ENCODE peak calls at places on chromosomes 3 and 15, in ten cellular contexts. M, U, G, B, J, E, X, V, K and F are unnamed samples.

GRCh38 chr3:82474140-82474539 is 712.7 kb upstream of the GBE1 start:
- DNase-seq in G (no peak), X (no peak), V (no peak), E (no peak), U (no peak), M (no peak), K (no peak), J (no peak), B (no peak), F (no peak)

GRCh38 chr15:62254137-62254934 is 89.3 kb upstream of the C2CD4B start:
- DNase-seq in G (peak; percentile 49), V (peak; percentile 22), M (peak; percentile 43), B (peak; percentile 40), U (peak; percentile 75), X (peak; percentile 77), J (peak; percentile 48), K (peak; percentile 76), E (peak; percentile 21), F (peak; percentile 8)

GRCh38 chr3:42658771-42659390 is 5.4 kb downstream of the ZBTB47 start:
- DNase-seq in B (no peak), M (no peak), J (no peak), U (no peak), E (no peak), K (no peak), G (no peak), X (no peak), V (no peak), F (no peak)

GRCh38 chr3:136740351-136740957 is 11.7 kb downstream of the STAG1 start:
- DNase-seq in V (no peak), M (no peak), J (no peak), G (no peak), U (no peak), X (no peak), E (no peak), K (no peak), B (no peak), F (no peak)

GRCh38 chr3:15523660-15524417 is 2.3 kb upstream of the COLQ start:
- DNase-seq in B (no peak), E (no peak), G (no peak), K (no peak), V (no peak), M (peak; percentile 26), U (no peak), J (no peak), X (no peak), F (peak; percentile 14)

GRCh38 chr15:92316586-92317295 is 76.9 kb upstream of the ST8SIA2 start:
- DNase-seq in X (no peak), B (no peak), J (no peak), V (no peak), M (no peak), U (no peak), G (no peak), E (no peak), K (no peak), F (no peak)

GRCh38 chr15:48675436-48675835 is 29.9 kb upstream of the FBN1 start:
- DNase-seq in V (no peak), X (no peak), E (no peak), M (peak; percentile 46), B (no peak), K (peak; percentile 84), J (no peak), U (no peak), G (no peak), F (no peak)

GRCh38 chr15:75130597-75131268 is 70.9 kb upstream of the C15orf39 start:
- DNase-seq in B (no peak), M (no peak), K (no peak), G (no peak), X (no peak), E (no peak), U (peak; percentile 24), J (no peak), V (no peak), F (no peak)

GRCh38 chr15:87873501-87873900 is 383.0 kb downstream of the NTRK3 start:
- DNase-seq in G (no peak), U (no peak), B (no peak), J (no peak), K (peak; percentile 26), X (no peak), E (no peak), V (no peak), M (peak; percentile 33), F (no peak)

GRCh38 chr3:73516656-73517055 is 108.1 kb downstream of the PDZRN3 start:
- DNase-seq in G (no peak), M (peak; percentile 88), X (no peak), U (peak; percentile 70), K (no peak), V (no peak), J (peak; percentile 77), E (no peak), B (no peak), F (no peak)

GRCh38 chr15:28099555-28100140 is 533 bp upstream of the OCA2 start:
- DNase-seq in M (no peak), K (no peak), J (no peak), E (no peak), B (no peak), V (no peak), U (no peak), X (no peak), G (no peak), F (no peak)
- H3K4me3 ChIP-seq in M (no peak overlapping the region), K (no peak overlapping the region), J (no peak overlapping the region), E (peak overlapping the region; percentile 7), B (no peak overlapping the region), V (no peak overlapping the region), U (peak overlapping the region; percentile 11), X (peak overlapping the region; percentile 50), G (no peak overlapping the region), F (peak overlapping the region; percentile 39)

GRCh38 chr15:56871867-56872266 is 46.6 kb upstream of the TCF12 start:
- DNase-seq in M (peak; percentile 23), X (no peak), E (no peak), U (no peak), B (no peak), K (peak; percentile 2), G (no peak), J (no peak), V (peak; percentile 89), F (no peak)

GRCh38 chr15:56866798-56867197 is 51.6 kb upstream of the TCF12 start:
- DNase-seq in M (peak; percentile 26), U (no peak), E (no peak), V (peak; percentile 80), K (peak; percentile 10), B (no peak), X (no peak), J (no peak), G (no peak), F (no peak)

GRCh38 chr15:56868251-56868650 is 50.2 kb upstream of the TCF12 start:
- DNase-seq in G (no peak), U (no peak), K (no peak), J (no peak), E (no peak), M (no peak), X (no peak), V (no peak), B (no peak), F (no peak)

GRCh38 chr15:56871180-56871579 is 47.3 kb upstream of the TCF12 start:
- DNase-seq in K (peak; percentile 82), M (peak; percentile 86), E (peak; percentile 81), B (no peak), J (no peak), X (no peak), U (no peak), G (peak; percentile 12), V (peak; percentile 88), F (peak; percentile 74)

DNA sequence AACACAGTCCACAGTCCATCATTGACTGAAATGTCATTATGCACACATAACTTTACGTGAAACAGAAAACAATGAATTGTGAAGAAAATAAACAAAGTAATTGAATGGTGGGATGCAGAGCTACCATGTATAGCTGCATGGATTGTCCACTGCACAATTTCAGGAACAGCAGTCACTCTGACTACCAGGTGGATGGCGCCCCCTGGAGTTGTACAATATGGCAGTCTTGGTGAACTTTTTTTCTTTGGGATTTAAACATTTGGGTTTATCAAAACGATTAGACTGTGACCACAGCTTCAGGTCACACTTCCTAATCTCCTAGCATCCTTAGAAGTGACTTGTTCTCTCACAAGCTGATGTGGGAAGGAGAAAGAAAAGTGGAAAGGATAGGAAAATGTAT is 48.9 kb upstream of the TCF12 start:
- DNase-seq in G (peak; percentile 33), B (peak; percentile 37), J (no peak), U (peak; percentile 57), M (no peak), X (peak; percentile 64), E (no peak), V (no peak), K (peak; percentile 47), F (no peak)
- TF ChIP-seq CTCF in G (peak; percentile 75), B (peak; percentile 57), J (peak; percentile 18), U (peak; percentile 57), M (peak; percentile 52), X (peak; percentile 71), E (peak; percentile 55), V (peak; percentile 46), K (peak; percentile 40), F (peak; percentile 41)

GRCh38 chr15:95930659-95931375 is 399.7 kb upstream of the NR2F2 start:
- DNase-seq in J (peak; percentile 63), X (no peak), U (no peak), M (no peak), G (no peak), E (no peak), V (no peak), K (no peak), B (no peak), F (no peak)
- H3K4me3 ChIP-seq in J (no peak overlapping the region), X (no peak overlapping the region), U (no peak overlapping the region), M (no peak overlapping the region), G (no peak overlapping the region), E (no peak overlapping the region), V (no peak overlapping the region), K (no peak overlapping the region), B (no peak overlapping the region), F (no peak overlapping the region)

DNA sequence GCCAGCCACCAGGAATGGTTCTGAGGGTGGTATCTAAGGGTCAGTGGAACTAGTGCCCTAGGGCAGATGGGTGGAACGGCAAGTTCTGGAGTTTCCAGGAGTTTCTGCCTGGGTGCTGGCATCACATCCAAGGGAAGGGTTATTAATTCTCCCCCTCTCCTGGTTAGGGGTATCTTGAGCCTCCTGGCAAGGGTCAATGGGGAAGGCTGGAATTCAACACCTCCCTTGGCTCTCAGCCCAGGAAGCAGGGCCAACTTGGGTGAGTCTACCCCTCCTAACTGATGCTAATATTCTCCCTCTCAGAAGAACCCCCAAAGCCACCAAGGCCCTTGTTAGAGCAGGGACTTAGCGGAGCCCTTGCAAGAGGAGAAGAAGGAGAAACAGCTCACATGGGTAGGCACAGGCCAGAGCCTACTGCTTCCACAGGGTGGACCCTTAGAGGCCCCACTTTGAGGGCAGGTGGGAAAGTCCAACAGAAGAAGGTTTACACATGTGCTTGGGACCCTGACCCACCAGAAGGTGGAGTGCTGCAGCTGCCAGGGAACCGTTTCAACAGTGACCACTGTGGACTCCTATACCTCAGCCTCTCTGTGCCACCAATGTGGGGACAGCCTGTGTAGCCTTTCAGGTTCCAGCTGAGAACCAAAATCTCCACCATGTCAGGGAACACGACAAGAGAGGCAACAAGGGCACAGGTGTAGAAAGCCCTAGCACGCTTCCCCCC is 3.3 kb downstream of the TMEM115 start:
- DNase-seq in G (no peak), K (no peak), B (no peak), M (no peak), V (no peak), E (no peak), X (no peak), U (no peak), J (no peak), F (no peak)
- TF ChIP-seq CTCF in G (no peak), K (no peak), B (no peak), M (no peak), V (no peak), E (no peak), X (no peak), U (no peak), J (no peak), F (peak; percentile 21)

GRCh38 chr15:89419370-89419984 is 76.9 kb downstream of the RHCG start:
- DNase-seq in B (peak; percentile 27), G (no peak), V (peak; percentile 8), U (no peak), K (peak; percentile 44), M (peak; percentile 27), X (peak; percentile 61), J (peak; percentile 66), E (no peak), F (no peak)
- H3K4me3 ChIP-seq in B (no peak overlapping the region), G (no peak overlapping the region), V (no peak overlapping the region), U (no peak overlapping the region), K (no peak overlapping the region), M (no peak overlapping the region), X (no peak overlapping the region), J (no peak overlapping the region), E (no peak overlapping the region), F (no peak overlapping the region)